ENCODE peak calls at places on chromosomes 4 and X, in five cellular contexts. K, Q, S, N and W are unnamed samples.

GRCh38 chr4:169567916-169568315 is 44.5 kb downstream of the NEK1 start:
- DNase-seq in K (no peak), Q (no peak), S (no peak), N (no peak), W (no peak)

GRCh38 chrX:118257781-118258180 is 88.1 kb upstream of the WDR44 start:
- DNase-seq in K (no peak), Q (no peak), S (no peak), N (no peak), W (no peak)

GRCh38 chrX:155417769-155418168 is 35.9 kb downstream of the F8A2 start:
- DNase-seq in K (no peak), Q (no peak), S (no peak), N (no peak), W (no peak)

GRCh38 chrX:110992611-110993010 is 103.4 kb upstream of the PAK3 start:
- DNase-seq in K (no peak), Q (peak; percentile 5), S (peak; percentile 21), N (peak; percentile 20), W (peak; percentile 21)

GRCh38 chr4:174438711-174439110 is 83.6 kb downstream of the HPGD start:
- DNase-seq in K (no peak), Q (no peak), S (no peak), N (no peak), W (no peak)

GRCh38 chrX:14915596-14915995 is 42.4 kb downstream of the MOSPD2 start:
- DNase-seq in K (no peak), Q (no peak), S (no peak), N (no peak), W (no peak)

GRCh38 chrX:68503830-68504229 is 5.0 kb downstream of the YIPF6 start:
- DNase-seq in K (no peak), Q (no peak), S (no peak), N (no peak), W (no peak)

GRCh38 chrX:112844250-112844649 is 3.6 kb upstream of the AMOT start:
- DNase-seq in K (no peak), Q (no peak), S (no peak), N (no peak), W (no peak)

GRCh38 chr4:1239141-1239948 is 9.6 kb downstream of the CTBP1 start:
- DNase-seq in K (no peak), Q (no peak), S (no peak), N (no peak), W (no peak)

GRCh38 chrX:70444326-70445196 is at the start of gene DLG3:
- DNase-seq in K (no peak), Q (no peak), S (no peak), N (peak; percentile 41), W (peak; percentile 33)

GRCh38 chr4:183688216-183688615 is 29.1 kb downstream of the TRAPPC11 start:
- DNase-seq in K (no peak), Q (no peak), S (no peak), N (no peak), W (no peak)

GRCh38 chrX:46547857-46548256 is 2.6 kb upstream of the ZNF674 start:
- DNase-seq in K (no peak), Q (peak; percentile 27), S (no peak), N (no peak), W (no peak)

GRCh38 chr4:177107288-177107901 is 202.3 kb upstream of the NEIL3 start:
- DNase-seq in K (no peak), Q (no peak), S (no peak), N (no peak), W (no peak)

GRCh38 chr4:70505152-70505748 is 13.1 kb upstream of the AMTN start:
- DNase-seq in K (no peak), Q (peak; percentile 38), S (peak; percentile 19), N (peak; percentile 54), W (peak; percentile 44)

GRCh38 chr4:183556947-183557346 is 52.1 kb downstream of the ING2 start:
- DNase-seq in K (no peak), Q (no peak), S (no peak), N (no peak), W (no peak)

GRCh38 chr4:40305329-40306193 is 29.6 kb upstream of the CHRNA9 start:
- DNase-seq in K (peak; percentile 100), Q (no peak), S (no peak), N (no peak), W (no peak)

DNA sequence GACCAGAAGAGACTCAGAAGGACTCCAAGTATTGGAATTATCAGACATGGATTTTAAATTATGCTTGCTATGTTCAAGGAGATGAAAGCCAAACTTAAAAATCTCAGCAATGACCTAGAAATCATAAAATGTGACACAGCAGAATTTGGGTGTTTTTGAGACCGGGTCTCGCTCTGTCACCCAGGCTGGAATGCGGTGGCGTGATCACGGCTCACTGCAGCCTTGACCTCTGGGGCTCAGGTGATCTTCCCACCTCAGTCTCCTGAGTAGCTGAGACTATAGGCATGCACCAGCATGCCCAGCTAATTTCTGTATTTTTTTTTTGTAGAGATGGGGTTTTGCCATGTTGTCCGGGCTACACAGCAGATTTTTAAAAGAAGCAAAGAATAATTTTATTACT is 12.7 kb downstream of the TAB3 start:
- DNase-seq in K (no peak), Q (peak; percentile 25), S (no peak), N (no peak), W (no peak)
- TF ChIP-seq HDAC2 in K (no peak), Q (no peak), S (no peak), N (no peak), W (no peak)

GRCh38 chr4:57063518-57063917 is 46.7 kb downstream of the IGFBP7 start:
- DNase-seq in K (no peak), Q (no peak), S (no peak), N (no peak), W (no peak)
- H3K4me1 ChIP-seq in K (no peaks in the 10 kb centered on the region), Q (no peaks in the 10 kb centered on the region), S (no peaks in the 10 kb centered on the region), N (no peaks in the 10 kb centered on the region), W (peaks cover 76% of the 10 kb centered on the region)

GRCh38 chr4:2932561-2932950 is 30.6 kb downstream of the NOP14 start:
- DNase-seq in K (no peak), Q (no peak), S (no peak), N (no peak), W (no peak)

GRCh38 chr4:2932951-2933565 is 30.1 kb downstream of the NOP14 start:
- DNase-seq in K (no peak), Q (no peak), S (no peak), N (no peak), W (no peak)

GRCh38 chr4:2933566-2934076 is 29.6 kb downstream of the NOP14 start:
- DNase-seq in K (no peak), Q (no peak), S (no peak), N (no peak), W (no peak)

GRCh38 chr4:2934813-2935761 is 28.1 kb downstream of the NOP14 start:
- DNase-seq in K (peak; percentile 80), Q (peak; percentile 69), S (peak; percentile 49), N (no peak), W (peak; percentile 89)

GRCh38 chr4:2934077-2934812 is 29.0 kb downstream of the NOP14 start:
- DNase-seq in K (no peak), Q (no peak), S (no peak), N (peak; percentile 92), W (peak; percentile 41)
- TF ChIP-seq HDAC2 in K (no peak), Q (no peak), S (no peak), N (no peak), W (no peak)

DNA sequence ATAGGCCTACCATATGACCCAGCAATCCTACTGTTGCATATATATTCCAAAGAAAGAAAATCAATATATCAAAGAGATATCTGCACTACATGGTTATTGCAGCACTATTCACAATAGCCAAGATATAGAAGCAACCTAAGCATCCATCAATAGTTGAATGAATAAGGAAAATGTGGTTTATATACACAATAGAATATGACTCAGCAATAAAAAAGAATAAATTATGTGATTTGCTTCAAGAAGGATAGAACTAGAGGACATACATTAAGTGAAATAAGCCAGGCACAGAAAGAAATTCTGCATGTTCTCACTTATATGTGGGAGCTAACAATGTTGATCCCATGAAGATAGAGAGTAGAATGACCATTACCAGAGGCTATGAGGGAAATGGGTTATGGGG is 13.1 kb upstream of the FHIP1A start:
- DNase-seq in K (no peak), Q (no peak), S (no peak), N (no peak), W (no peak)
- H3K4me1 ChIP-seq in K (no peaks in the 10 kb centered on the region), Q (no peaks in the 10 kb centered on the region), S (no peaks in the 10 kb centered on the region), N (no peaks in the 10 kb centered on the region), W (no peaks in the 10 kb centered on the region)

GRCh38 chr4:106160560-106160959 is 155.4 kb downstream of the TBCK start:
- DNase-seq in K (no peak), Q (no peak), S (no peak), N (no peak), W (no peak)
- TF ChIP-seq HDAC2 in K (no peak), Q (no peak), S (no peak), N (no peak), W (no peak)

GRCh38 chr4:159155119-159155518 is 52.2 kb downstream of the RAPGEF2 start:
- DNase-seq in K (no peak), Q (no peak), S (no peak), N (no peak), W (no peak)

GRCh38 chr4:159150838-159151390 is 48.0 kb downstream of the RAPGEF2 start:
- DNase-seq in K (no peak), Q (no peak), S (no peak), N (peak; percentile 73), W (no peak)

GRCh38 chr4:159153669-159154068 is 50.8 kb downstream of the RAPGEF2 start:
- DNase-seq in K (no peak), Q (no peak), S (no peak), N (no peak), W (no peak)

GRCh38 chr4:159150380-159150779 is 47.5 kb downstream of the RAPGEF2 start:
- DNase-seq in K (no peak), Q (no peak), S (no peak), N (no peak), W (no peak)

DNA sequence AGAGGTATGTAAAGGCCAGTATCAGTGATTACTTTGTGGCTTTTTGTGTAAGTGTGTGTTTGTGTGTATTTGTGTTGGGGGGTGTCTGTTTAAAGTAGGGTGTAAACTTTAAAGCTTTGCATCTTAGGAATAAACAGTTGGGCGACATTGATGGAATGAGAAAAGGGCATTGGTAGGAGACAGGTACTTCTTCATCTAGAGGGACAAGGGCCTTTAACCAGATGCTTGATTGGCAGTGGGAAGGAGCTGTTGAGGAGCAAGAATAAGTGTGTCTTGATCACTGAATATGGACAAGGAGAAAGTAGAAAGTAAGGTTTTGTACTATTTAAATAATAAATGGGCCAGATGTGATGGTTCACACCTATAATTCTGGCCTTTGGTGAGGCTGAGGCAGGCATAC is 48.8 kb downstream of the RAPGEF2 start:
- DNase-seq in K (no peak), Q (no peak), S (no peak), N (no peak), W (no peak)
- H3K4me1 ChIP-seq in K (peaks cover 22% of the 10 kb centered on the region), Q (peaks cover 11% of the 10 kb centered on the region), S (peaks cover 7% of the 10 kb centered on the region), N (peaks cover 12% of the 10 kb centered on the region), W (peaks cover 2% of the 10 kb centered on the region)

GRCh38 chr4:48931459-48931858 is 24.9 kb upstream of the OCIAD2 start:
- DNase-seq in K (no peak), Q (no peak), S (no peak), N (no peak), W (no peak)

GRCh38 chr4:48930654-48931053 is 24.1 kb upstream of the OCIAD2 start:
- DNase-seq in K (no peak), Q (no peak), S (no peak), N (peak; percentile 28), W (no peak)
- TF ChIP-seq HDAC2 in K (no peak), Q (no peak), S (no peak), N (no peak), W (no peak)

GRCh38 chr4:119242417-119242816 is 29.9 kb downstream of the USP53 start:
- DNase-seq in K (no peak), Q (no peak), S (no peak), N (no peak), W (no peak)
- H3K4me1 ChIP-seq in K (peaks cover 7% of the 10 kb centered on the region), Q (no peaks in the 10 kb centered on the region), S (peaks cover 3% of the 10 kb centered on the region), N (no peaks in the 10 kb centered on the region), W (peaks cover 36% of the 10 kb centered on the region)